ENCODE peak calls at places on chromosomes 5 and 9, in four cellular contexts. V is astrocyte; N is CD8-positive, alpha-beta T cell; P is IMR-90. J is an unnamed sample.

GRCh38 chr5:180135967-180136641 is 64.5 kb upstream of the RNF130 start:
- DNase-seq in V (no peak), N (no peak), P (no peak), J (no peak)

GRCh38 chr5:26388946-26389345 is 649.4 kb downstream of the CDH9 start:
- DNase-seq in V (peak; percentile 4), N (no peak), P (no peak), J (peak; percentile 20)

GRCh38 chr9:98365724-98366123 is 110.3 kb upstream of the TBC1D2 start:
- DNase-seq in V (no peak), N (no peak), P (no peak), J (no peak)

GRCh38 chr5:158569534-158569933 is 530.2 kb downstream of the EBF1 start:
- DNase-seq in V (no peak), N (no peak), P (no peak), J (no peak)

GRCh38 chr5:119678351-119679028 is 49.1 kb downstream of the FAM170A start:
- DNase-seq in V (no peak), N (no peak), P (no peak), J (no peak)

GRCh38 chr5:151200913-151201445 is 22.9 kb downstream of the CCDC69 start:
- DNase-seq in V (no peak), N (no peak), P (no peak), J (no peak)

GRCh38 chr9:122821278-122821952 is 7.0 kb downstream of the PDCL start:
- DNase-seq in V (no peak), N (no peak), P (peak; percentile 62), J (no peak)

GRCh38 chr5:143521891-143522290 is 118.4 kb upstream of the NR3C1 start:
- DNase-seq in V (no peak), N (no peak), P (no peak), J (no peak)

GRCh38 chr9:92455217-92455616 is 27.1 kb downstream of the ASPN start:
- DNase-seq in V (no peak), N (no peak), P (no peak), J (no peak)

GRCh38 chr5:28473531-28474107 is 1435.2 kb upstream of the CDH9 start:
- DNase-seq in V (peak; percentile 6), N (no peak), P (no peak), J (no peak)

GRCh38 chr9:112044183-112044582 is 130.9 kb downstream of the SUSD1 start:
- DNase-seq in V (no peak), N (no peak), P (peak; percentile 58), J (no peak)

GRCh38 chr5:1749346-1750124 is 50.1 kb downstream of the MRPL36 start:
- DNase-seq in V (no peak), N (no peak), P (no peak), J (no peak)

GRCh38 chr9:32378993-32379729 is 5.3 kb upstream of the ACO1 start:
- DNase-seq in V (peak; percentile 54), N (peak; percentile 6), P (peak; percentile 85), J (peak; percentile 6)

GRCh38 chr9:128072144-128073021 is 4.4 kb downstream of the SLC25A25 start:
- DNase-seq in V (peak; percentile 65), N (no peak), P (peak; percentile 73), J (peak; percentile 34)

GRCh38 chr9:14992516-14992915 is 82.3 kb upstream of the FREM1 start:
- DNase-seq in V (no peak), N (no peak), P (no peak), J (peak; percentile 44)

GRCh38 chr9:74760031-74760700 is 127.6 kb downstream of the TRPM6 start:
- DNase-seq in V (peak; percentile 89), N (no peak), P (peak; percentile 97), J (no peak)

GRCh38 chr9:99823392-99824377 is 2.0 kb downstream of the NR4A3 start:
- DNase-seq in V (peak; percentile 26), N (peak; percentile 32), P (peak; percentile 47), J (peak; percentile 32)

GRCh38 chr5:109911731-109912130 is 222.0 kb downstream of the MAN2A1 start:
- DNase-seq in V (peak; percentile 52), N (no peak), P (peak; percentile 11), J (no peak)

GRCh38 chr5:137932800-137933199 is 43.5 kb downstream of the PKD2L2 start:
- DNase-seq in V (no peak), N (no peak), P (no peak), J (no peak)

GRCh38 chr9:35856882-35857281 is 13.3 kb downstream of the OR13J1 start:
- DNase-seq in V (no peak), N (no peak), P (no peak), J (no peak)

GRCh38 chr5:172509405-172509781 is 55.1 kb upstream of the SH3PXD2B start:
- DNase-seq in V (no peak), N (no peak), P (no peak), J (no peak)

GRCh38 chr5:60354322-60354721 is 345.6 kb downstream of the DEPDC1B start:
- DNase-seq in V (no peak), N (no peak), P (no peak), J (no peak)

GRCh38 chr9:13568446-13568845 is 289.0 kb upstream of the MPDZ start:
- DNase-seq in V (peak; percentile 37), N (no peak), P (no peak), J (no peak)

GRCh38 chr9:69743930-69744329 is 15.9 kb downstream of the PTAR1 start:
- DNase-seq in V (no peak), N (no peak), P (no peak), J (no peak)

GRCh38 chr5:116076496-116076895 is 8.3 kb upstream of the COMMD10 start:
- DNase-seq in V (no peak), N (no peak), P (no peak), J (no peak)

GRCh38 chr9:130199605-130200004 is 27.4 kb downstream of the NCS1 start:
- DNase-seq in V (peak; percentile 95), N (no peak), P (peak; percentile 87), J (peak; percentile 32)

GRCh38 chr9:114786251-114786650 is 19.6 kb downstream of the TNFSF15 start:
- DNase-seq in V (no peak), N (no peak), P (no peak), J (peak; percentile 49)

GRCh38 chr5:377326-377981 is 55.9 kb downstream of the AHRR start:
- DNase-seq in V (no peak), N (no peak), P (no peak), J (no peak)

GRCh38 chr5:56206126-56206525 is 27.0 kb downstream of the ANKRD55 start:
- DNase-seq in V (peak; percentile 55), N (no peak), P (peak; percentile 91), J (peak; percentile 61)

GRCh38 chr5:176203086-176203485 is 35.1 kb upstream of the SIMC1 start:
- DNase-seq in V (no peak), N (no peak), P (no peak), J (no peak)

GRCh38 chr5:176201811-176202210 is 36.4 kb upstream of the SIMC1 start:
- DNase-seq in V (no peak), N (no peak), P (no peak), J (no peak)
- H3K27me3 ChIP-seq in V (peaks cover 2% of the 10 kb centered on the region), N (no peaks in the 10 kb centered on the region), P (peaks cover 8% of the 10 kb centered on the region), J (no peaks in the 10 kb centered on the region)

GRCh38 chr9:134662143-134662876 is 20.7 kb downstream of the COL5A1 start:
- DNase-seq in V (peak; percentile 87), N (no peak), P (peak; percentile 88), J (peak; percentile 93)
- H3K36me3 ChIP-seq in V (peaks cover 22% of the 10 kb centered on the region), N (no peaks in the 10 kb centered on the region), P (peaks cover 33% of the 10 kb centered on the region), J (peaks cover 53% of the 10 kb centered on the region)

DNA sequence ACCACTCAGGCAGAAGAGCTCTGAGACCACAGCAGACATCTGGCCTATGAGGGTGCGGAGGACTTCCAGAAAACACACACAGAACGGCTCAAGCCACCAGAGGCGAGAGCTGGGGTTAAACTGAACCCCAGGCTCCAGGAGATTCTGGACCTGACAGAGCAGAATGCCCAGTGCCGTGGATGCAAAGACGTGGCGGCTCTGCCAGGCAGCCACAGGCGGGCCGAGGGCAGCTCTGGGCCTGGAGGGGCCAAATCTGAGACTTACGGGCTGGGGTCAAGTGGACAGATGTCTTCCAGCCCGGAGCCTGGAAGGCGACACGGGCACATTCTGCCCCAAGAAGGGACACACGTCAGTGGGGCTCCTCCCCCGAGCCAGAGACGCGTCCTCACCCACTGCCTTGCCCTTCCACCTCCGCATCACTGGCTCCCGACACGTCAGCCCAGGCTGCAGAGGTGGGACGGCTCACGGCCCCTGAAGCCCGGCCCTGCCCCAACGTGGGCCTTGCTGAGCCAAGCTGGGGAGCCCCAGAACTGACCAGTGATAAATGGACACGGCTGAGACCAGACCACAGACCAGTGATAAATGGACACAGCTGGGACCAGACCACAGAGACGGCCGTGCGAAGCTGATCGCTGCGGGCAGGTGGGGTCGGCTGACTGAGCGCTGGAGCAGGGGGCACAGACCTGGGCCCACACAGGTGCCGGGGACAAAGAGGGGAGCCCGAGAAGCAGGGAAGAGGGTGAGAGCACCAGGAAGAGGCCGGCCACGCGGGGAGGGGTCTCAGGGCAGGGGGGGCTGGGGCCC is 40.9 kb upstream of the NSMF start:
- DNase-seq in V (no peak), N (no peak), P (no peak), J (no peak)
- H3K27me3 ChIP-seq in V (no peaks in the 10 kb centered on the region), N (no peaks in the 10 kb centered on the region), P (peaks cover 2% of the 10 kb centered on the region), J (no peaks in the 10 kb centered on the region)

GRCh38 chr9:78314550-78314949 is 17.6 kb downstream of the PSAT1 start:
- DNase-seq in V (no peak), N (no peak), P (no peak), J (no peak)
- H3K36me3 ChIP-seq in V (peaks cover 5% of the 10 kb centered on the region), N (peaks cover 3% of the 10 kb centered on the region), P (peaks cover 59% of the 10 kb centered on the region), J (peaks cover 27% of the 10 kb centered on the region)